ENCODE peak calls at places on chromosomes 13 and 19, in seven cellular contexts. B, O, Z, P, C, K and M are unnamed samples.

GRCh38 chr13:60397693-60398437 is 845 bp downstream of the TDRD3 start:
- DNase-seq in P (peak), O (peak), Z (peak), C (peak), B (peak), K (peak), M (peak)

GRCh38 chr13:51033431-51034185 is 77.5 kb downstream of the C13orf42 start:
- DNase-seq in B (no peak), Z (no peak), C (no peak), O (no peak), K (no peak), P (no peak), M (no peak)

GRCh38 chr19:53086949-53087348 is 16.3 kb downstream of the ZNF160 start:
- DNase-seq in K (no peak), C (no peak), O (no peak), B (no peak), P (peak), Z (no peak), M (no peak)

GRCh38 chr13:81446441-81446840 is 1105.5 kb upstream of the SPRY2 start:
- DNase-seq in P (no peak), O (no peak), K (no peak), B (no peak), Z (no peak), C (no peak), M (no peak)

GRCh38 chr13:75372517-75372916 is 109.5 kb downstream of the TBC1D4 start:
- DNase-seq in K (peak), C (no peak), P (no peak), Z (no peak), B (no peak), O (no peak), M (no peak)

GRCh38 chr13:106349080-106349841 is 186.2 kb downstream of the EFNB2 start:
- DNase-seq in C (peak), B (no peak), P (peak), Z (no peak), K (peak), O (no peak), M (no peak)

GRCh38 chr19:39916236-39916635 is 18.2 kb downstream of the FCGBP start:
- DNase-seq in C (peak), O (no peak), P (peak), B (no peak), K (no peak), Z (no peak), M (no peak)

GRCh38 chr13:90427322-90428272 is 919.9 kb upstream of the MIR17HG start:
- DNase-seq in O (no peak), B (no peak), C (no peak), K (no peak), Z (no peak), P (no peak), M (no peak)

GRCh38 chr13:44030615-44031014 is 150.9 kb downstream of the LACC1 start:
- DNase-seq in B (no peak), O (no peak), K (no peak), C (no peak), Z (no peak), P (no peak), M (no peak)

GRCh38 chr19:6613711-6614110 is 22.8 kb upstream of the CD70 start:
- DNase-seq in O (no peak), Z (no peak), P (peak), K (peak), B (no peak), C (no peak), M (peak)

GRCh38 chr13:52738719-52739467 is 727 bp downstream of the CNMD start:
- DNase-seq in O (no peak), Z (no peak), B (peak), C (peak), K (no peak), P (no peak), M (no peak)

GRCh38 chr13:99265162-99265822 is 7.1 kb upstream of the GPR18 start:
- DNase-seq in O (no peak), P (no peak), C (no peak), B (no peak), K (no peak), Z (no peak), M (no peak)

GRCh38 chr19:46607441-46607841 is 6.3 kb downstream of the CALM3 start:
- DNase-seq in C (peak), B (no peak), K (no peak), P (peak), O (no peak), Z (no peak), M (no peak)

GRCh38 chr13:34657716-34658115 is 284.4 kb upstream of the NBEA start:
- DNase-seq in O (no peak), P (no peak), C (no peak), Z (no peak), B (no peak), K (no peak), M (no peak)

GRCh38 chr13:89212186-89212585 is 1541.0 kb downstream of the SLITRK5 start:
- DNase-seq in C (no peak), O (no peak), P (no peak), B (no peak), Z (no peak), K (no peak), M (no peak)

GRCh38 chr19:29410974-29411615 is 114.7 kb upstream of the VSTM2B start:
- DNase-seq in B (no peak), K (no peak), O (no peak), C (no peak), P (peak), Z (no peak), M (no peak)

GRCh38 chr19:50703915-50704548 is 15.6 kb downstream of the SHANK1 start:
- DNase-seq in B (no peak), C (no peak), Z (no peak), P (no peak), O (no peak), K (no peak), M (no peak)

GRCh38 chr19:50708179-50708879 is 11.3 kb downstream of the SHANK1 start:
- DNase-seq in Z (no peak), C (no peak), K (no peak), O (no peak), P (no peak), B (no peak), M (no peak)

GRCh38 chr19:50702870-50703829 is 16.5 kb downstream of the SHANK1 start:
- DNase-seq in P (no peak), B (no peak), O (no peak), C (no peak), Z (no peak), K (no peak), M (no peak)

GRCh38 chr19:50706387-50706786 is 13.2 kb downstream of the SHANK1 start:
- DNase-seq in C (no peak), B (no peak), P (no peak), Z (no peak), K (no peak), O (no peak), M (no peak)

GRCh38 chr19:50705422-50706019 is 14.1 kb downstream of the SHANK1 start:
- DNase-seq in O (no peak), B (peak), C (no peak), Z (no peak), K (peak), P (no peak), M (no peak)
- TF ChIP-seq CTCF in O (no peak), B (peak), C (peak), Z (peak), K (peak), P (no peak), M (peak)

DNA sequence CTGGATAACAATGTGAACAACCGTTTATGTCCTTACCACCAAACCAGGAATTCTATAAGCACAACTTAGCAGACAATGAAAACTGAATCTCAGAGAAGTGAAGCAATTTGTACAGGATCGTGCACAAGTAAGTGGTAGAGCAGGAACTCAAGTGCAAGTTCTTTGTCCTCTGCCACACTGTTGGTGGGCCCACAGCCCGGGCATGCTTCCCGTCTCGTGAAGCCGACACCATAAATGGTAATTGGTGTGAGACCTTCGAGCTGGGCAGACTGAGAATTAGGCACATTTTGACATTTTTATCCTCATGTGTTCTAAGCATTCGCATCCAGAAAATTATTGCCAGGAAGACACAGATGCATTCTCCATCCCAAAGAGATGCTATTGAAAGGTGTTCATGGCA is 27.9 kb upstream of the FLT1 start:
- DNase-seq in P (no peak), O (no peak), B (no peak), K (no peak), C (no peak), Z (no peak), M (no peak)
- TF ChIP-seq CTCF in P (no peak), O (no peak), B (no peak), K (no peak), C (no peak), Z (no peak), M (no peak)

GRCh38 chr13:70960841-70961443 is 852.7 kb upstream of the KLHL1 start:
- DNase-seq in C (no peak), K (peak), O (no peak), B (no peak), Z (no peak), P (no peak), M (no peak)
- TF ChIP-seq CTCF in C (peak), K (peak), O (peak), B (no peak), Z (peak), P (peak), M (peak)

DNA sequence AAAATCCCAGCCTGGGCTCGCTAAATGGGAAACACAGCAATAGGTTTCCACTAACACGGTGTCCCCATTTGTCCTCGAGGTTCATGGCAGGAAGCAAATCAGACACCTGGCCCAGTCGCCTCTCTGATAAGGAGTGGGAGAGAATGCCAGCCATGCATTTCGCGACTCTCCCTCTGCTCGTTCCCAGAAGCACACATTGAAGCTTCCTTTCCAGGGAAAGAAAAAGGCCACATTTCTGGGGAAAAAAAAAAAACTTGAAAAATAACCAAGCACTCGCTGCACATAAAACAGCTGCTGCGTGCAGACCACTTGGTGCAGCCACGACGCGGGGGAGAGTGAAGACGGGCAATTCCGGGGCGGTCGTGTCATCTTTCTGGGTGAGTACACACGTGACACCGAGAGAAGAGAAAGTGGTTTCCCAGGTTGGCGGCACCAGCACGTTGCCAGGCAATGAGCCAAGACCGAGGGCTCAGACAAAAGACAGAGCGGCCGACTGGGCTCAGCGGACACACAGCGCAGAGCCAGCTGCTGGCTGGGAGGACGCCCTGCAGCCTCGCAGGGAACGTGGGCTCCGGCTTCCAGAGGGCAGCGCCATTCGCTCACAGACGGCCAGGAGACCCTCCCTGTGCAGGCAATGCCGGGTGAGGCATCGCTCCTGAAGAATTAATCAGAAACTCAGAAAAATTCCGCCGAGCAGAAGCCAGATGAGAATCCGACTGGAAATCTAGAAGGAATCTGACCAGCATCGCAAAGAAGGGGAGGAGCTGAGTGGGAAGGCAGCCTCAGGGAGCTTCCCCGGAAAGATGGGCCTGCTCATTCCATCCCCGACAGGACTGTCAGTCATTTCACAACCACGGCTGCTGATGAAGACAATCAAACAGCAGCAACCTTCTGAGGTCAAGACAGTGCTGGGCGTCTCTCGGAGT is 83.2 kb upstream of the IRS2 start:
- DNase-seq in B (peak), Z (no peak), K (no peak), P (peak), O (peak), C (peak), M (no peak)
- TF ChIP-seq CTCF in B (no peak), Z (no peak), K (no peak), P (no peak), O (no peak), C (peak), M (no peak)

GRCh38 chr19:30738047-30738446 is 365.9 kb downstream of the ZNF536 start:
- DNase-seq in P (no peak), C (no peak), K (no peak), Z (no peak), O (no peak), B (no peak), M (no peak)

GRCh38 chr19:30731596-30731995 is 359.4 kb downstream of the ZNF536 start:
- DNase-seq in O (no peak), P (no peak), C (no peak), Z (no peak), K (no peak), B (no peak), M (no peak)

GRCh38 chr19:30739394-30739793 is 367.2 kb downstream of the ZNF536 start:
- DNase-seq in Z (no peak), B (no peak), K (no peak), P (no peak), O (no peak), C (no peak), M (no peak)

DNA sequence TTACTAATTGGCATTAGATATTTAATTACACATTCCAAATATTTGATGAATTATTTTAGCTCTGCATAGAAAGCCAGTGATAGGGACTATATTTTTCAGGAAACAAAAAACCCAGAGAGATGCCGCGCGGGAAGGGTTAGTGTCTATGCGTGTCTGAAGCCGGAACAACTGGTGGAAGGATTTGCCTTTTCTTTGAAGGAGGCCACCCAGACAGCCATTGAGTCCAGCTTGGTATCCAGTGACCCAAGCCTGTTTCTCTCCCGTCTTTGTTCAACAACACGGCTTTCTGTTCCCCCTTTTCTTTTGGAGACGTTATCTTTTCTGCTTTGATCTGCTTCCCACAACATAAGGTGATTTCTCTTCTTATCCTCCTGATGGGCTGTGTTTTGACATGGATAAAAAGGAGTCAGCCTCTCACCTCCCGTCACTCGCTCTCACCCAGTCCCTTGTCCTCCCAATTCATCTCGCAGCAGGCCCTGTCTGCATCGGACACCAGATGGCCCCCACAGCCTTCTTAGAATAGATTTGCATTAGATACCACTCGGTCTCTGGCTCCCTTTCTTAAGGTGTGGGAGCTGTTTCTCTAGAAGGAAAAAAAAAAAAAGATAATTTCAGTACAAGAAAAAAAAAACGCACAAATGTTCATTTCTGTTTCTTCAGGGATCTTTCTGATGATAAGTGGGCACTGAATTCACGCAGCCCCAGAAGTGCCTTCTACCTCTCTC is 361.8 kb downstream of the ZNF536 start:
- DNase-seq in Z (no peak), B (no peak), K (no peak), O (no peak), P (no peak), C (no peak), M (no peak)
- TF ChIP-seq CTCF in Z (no peak), B (no peak), K (no peak), O (no peak), P (no peak), C (no peak), M (no peak)

DNA sequence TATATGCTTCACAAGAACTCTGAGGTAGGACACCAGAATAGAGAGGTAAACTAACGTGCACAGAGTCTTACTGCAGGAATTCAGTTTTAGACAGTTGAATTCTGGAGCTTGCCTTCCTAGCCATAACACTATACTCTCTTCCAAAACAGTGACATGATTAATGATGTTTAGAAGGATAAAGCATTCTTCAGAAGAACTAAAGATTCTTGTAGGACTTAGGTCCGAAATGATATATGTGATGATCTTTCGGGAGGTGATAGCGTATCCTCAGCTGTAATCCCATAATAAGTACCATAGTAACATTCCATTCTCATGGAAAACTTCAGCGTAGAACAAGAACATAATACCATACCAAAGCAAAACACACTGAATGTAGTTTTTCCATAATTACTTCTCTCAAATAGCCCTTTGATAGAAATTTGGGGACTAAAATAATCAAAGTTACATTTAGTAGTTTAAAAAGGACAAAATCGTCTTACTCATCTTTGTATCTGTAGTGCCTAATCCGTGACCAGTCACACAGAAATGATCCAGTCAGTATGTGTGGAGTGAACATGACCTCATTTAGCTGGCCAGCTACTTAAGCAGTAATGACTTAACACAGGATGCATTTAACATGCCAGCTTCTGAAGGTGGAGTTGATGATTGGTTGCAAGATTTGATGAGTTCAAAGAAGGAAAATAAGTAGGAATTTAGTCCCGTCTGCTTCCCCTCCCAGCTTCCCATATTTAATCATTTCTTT is 38.4 kb downstream of the PIBF1 start:
- DNase-seq in O (no peak), C (no peak), K (no peak), Z (no peak), B (no peak), P (no peak), M (no peak)
- TF ChIP-seq CTCF in O (no peak), C (no peak), K (no peak), Z (no peak), B (no peak), P (no peak), M (no peak)